ENCODE peak calls at places on chromosomes 2 and 18, in five cellular contexts. I is EL, V is aorta, T is neural progenitor cell, W is amniotic stem cell. D is an unnamed sample.

GRCh38 chr2:202771741-202772470 is 99.7 kb downstream of the ICA1L start:
- DNase-seq in I (no peak), V (no peak), T (no peak), W (no peak), D (no peak)

GRCh38 chr2:61229936-61230335 is 67.9 kb downstream of the C2orf74 start:
- DNase-seq in I (peak; percentile 43), V (no peak), T (no peak), W (no peak), D (no peak)

GRCh38 chr2:65877331-65877791 is 445.0 kb upstream of the SPRED2 start:
- DNase-seq in I (peak; percentile 50), V (no peak), T (no peak), W (no peak), D (no peak)

GRCh38 chr2:28168376-28168775 is 224.3 kb upstream of the FOSL2 start:
- DNase-seq in I (no peak), V (no peak), T (no peak), W (no peak), D (no peak)

GRCh38 chr2:43129676-43130547 is 96.5 kb downstream of the ZFP36L2 start:
- DNase-seq in I (no peak), V (no peak), T (no peak), W (no peak), D (no peak)

GRCh38 chr2:32941944-32942690 is 4.6 kb upstream of the LTBP1 start:
- DNase-seq in I (no peak), V (no peak), T (no peak), W (no peak), D (no peak)

GRCh38 chr2:104901037-104901851 is 47.3 kb downstream of the POU3F3 start:
- DNase-seq in I (no peak), V (no peak), T (no peak), W (no peak), D (no peak)

GRCh38 chr2:101149241-101150192 is 1.7 kb downstream of the TBC1D8 start:
- DNase-seq in I (no peak), V (no peak), T (no peak), W (no peak), D (peak; percentile 65)

GRCh38 chr2:160324161-160324768 is 124.2 kb upstream of the ITGB6 start:
- DNase-seq in I (peak; percentile 53), V (peak; percentile 81), T (peak; percentile 49), W (no peak), D (peak; percentile 80)

GRCh38 chr2:135874966-135875365 is 1.3 kb downstream of the MCM6 start:
- DNase-seq in I (no peak), V (no peak), T (no peak), W (no peak), D (no peak)

GRCh38 chr2:117935436-117935835 is 78.4 kb downstream of the CCDC93 start:
- DNase-seq in I (no peak), V (no peak), T (peak; percentile 47), W (no peak), D (no peak)

GRCh38 chr18:27967938-27968803 is 208.8 kb downstream of the CDH2 start:
- DNase-seq in I (peak; percentile 53), V (no peak), T (no peak), W (no peak), D (no peak)

GRCh38 chr2:54570925-54571694 is 115.0 kb downstream of the SPTBN1 start:
- DNase-seq in I (peak; percentile 90), V (no peak), T (no peak), W (no peak), D (peak; percentile 85)

GRCh38 chr18:8708670-8709069 is 3.3 kb downstream of the MTCL1 start:
- DNase-seq in I (no peak), V (no peak), T (no peak), W (no peak), D (no peak)

GRCh38 chr2:144430722-144431163 is 89.2 kb downstream of the ZEB2 start:
- DNase-seq in I (no peak), V (no peak), T (no peak), W (no peak), D (no peak)

GRCh38 chr2:95374916-95375471 is 27.5 kb upstream of the FAHD2A start:
- DNase-seq in I (peak; percentile 8), V (peak; percentile 77), T (no peak), W (no peak), D (no peak)

GRCh38 chr2:65666156-65666725 is 233.8 kb upstream of the SPRED2 start:
- DNase-seq in I (peak; percentile 78), V (no peak), T (no peak), W (no peak), D (no peak)

GRCh38 chr2:30514134-30514860 is 67.3 kb downstream of the LCLAT1 start:
- DNase-seq in I (peak; percentile 56), V (no peak), T (no peak), W (no peak), D (peak; percentile 7)

GRCh38 chr2:26720322-26721166 is 28.0 kb downstream of the KCNK3 start:
- DNase-seq in I (peak; percentile 76), V (peak; percentile 97), T (no peak), W (no peak), D (peak; percentile 79)

D was measured in dermis blood vessel endothelial cell.